ENCODE peak calls at places on chromosomes 13 and 19, in eight cellular contexts. One of them, this sample, is unnamed.
A peak's percentile ranks its signal among the peaks of the same experiment; 100 is the strongest.

GRCh38 chr19:17847538-17848366 is at the start of gene JAK3:
- DNase-seq in iPS-NIHi11: peak; percentile 91
- DNase-seq in endothelial cell: peak; percentile 89
- DNase-seq in cardiac fibroblast: peak; percentile 80
- DNase-seq in dermis blood vessel endothelial cell: peak; percentile 79
- DNase-seq in heart left ventricle: peak; percentile 64
- DNase-seq in Right ventricle myocardium superior: peak; percentile 74
- DNase-seq in activated CD4-positive, CD25-positive, alpha-beta regulatory T cell: peak; percentile 82
- DNase-seq in this sample: no peak

GRCh38 chr13:61414136-61414535 is 1.5 kb downstream of the PCDH20 start:
- DNase-seq in iPS-NIHi11: peak; percentile 10
- DNase-seq in endothelial cell: no peak
- DNase-seq in cardiac fibroblast: no peak
- DNase-seq in dermis blood vessel endothelial cell: no peak
- DNase-seq in heart left ventricle: no peak
- DNase-seq in Right ventricle myocardium superior: no peak
- DNase-seq in activated CD4-positive, CD25-positive, alpha-beta regulatory T cell: no peak
- DNase-seq in this sample: no peak

GRCh38 chr19:38684078-38684861 is 36.8 kb downstream of the ACTN4 start:
- DNase-seq in iPS-NIHi11: no peak
- DNase-seq in endothelial cell: no peak
- DNase-seq in cardiac fibroblast: peak; percentile 96
- DNase-seq in dermis blood vessel endothelial cell: peak; percentile 70
- DNase-seq in heart left ventricle: peak; percentile 79
- DNase-seq in Right ventricle myocardium superior: no peak
- DNase-seq in activated CD4-positive, CD25-positive, alpha-beta regulatory T cell: no peak
- DNase-seq in this sample: peak; percentile 68

GRCh38 chr13:93752506-93752905 is 525.9 kb downstream of the GPC6 start:
- DNase-seq in iPS-NIHi11: no peak
- DNase-seq in endothelial cell: no peak
- DNase-seq in cardiac fibroblast: no peak
- DNase-seq in dermis blood vessel endothelial cell: no peak
- DNase-seq in heart left ventricle: no peak
- DNase-seq in Right ventricle myocardium superior: no peak
- DNase-seq in activated CD4-positive, CD25-positive, alpha-beta regulatory T cell: no peak
- DNase-seq in this sample: no peak

GRCh38 chr19:44927746-44928145 is 13.3 kb downstream of the APOC1 start:
- DNase-seq in iPS-NIHi11: no peak
- DNase-seq in endothelial cell: no peak
- DNase-seq in cardiac fibroblast: peak; percentile 83
- DNase-seq in dermis blood vessel endothelial cell: no peak
- DNase-seq in heart left ventricle: no peak
- DNase-seq in Right ventricle myocardium superior: no peak
- DNase-seq in activated CD4-positive, CD25-positive, alpha-beta regulatory T cell: no peak
- DNase-seq in this sample: no peak

GRCh38 chr13:25958983-25959382 is 92.8 kb downstream of the SHISA2 start:
- DNase-seq in iPS-NIHi11: no peak
- DNase-seq in endothelial cell: no peak
- DNase-seq in cardiac fibroblast: no peak
- DNase-seq in dermis blood vessel endothelial cell: no peak
- DNase-seq in heart left ventricle: no peak
- DNase-seq in Right ventricle myocardium superior: no peak
- DNase-seq in activated CD4-positive, CD25-positive, alpha-beta regulatory T cell: no peak
- DNase-seq in this sample: no peak

GRCh38 chr13:78631077-78631476 is 27.7 kb upstream of the POU4F1 start:
- DNase-seq in iPS-NIHi11: no peak
- DNase-seq in endothelial cell: no peak
- DNase-seq in cardiac fibroblast: no peak
- DNase-seq in dermis blood vessel endothelial cell: no peak
- DNase-seq in heart left ventricle: no peak
- DNase-seq in Right ventricle myocardium superior: no peak
- DNase-seq in activated CD4-positive, CD25-positive, alpha-beta regulatory T cell: no peak
- DNase-seq in this sample: no peak

GRCh38 chr13:45367995-45368394 is 27.0 kb upstream of the TPT1 start:
- DNase-seq in iPS-NIHi11: no peak
- DNase-seq in endothelial cell: no peak
- DNase-seq in cardiac fibroblast: no peak
- DNase-seq in dermis blood vessel endothelial cell: no peak
- DNase-seq in heart left ventricle: no peak
- DNase-seq in Right ventricle myocardium superior: no peak
- DNase-seq in activated CD4-positive, CD25-positive, alpha-beta regulatory T cell: no peak
- DNase-seq in this sample: no peak

GRCh38 chr19:49338691-49339363 is 3.6 kb downstream of the CD37 start:
- DNase-seq in iPS-NIHi11: peak; percentile 94
- DNase-seq in endothelial cell: peak; percentile 83
- DNase-seq in cardiac fibroblast: peak; percentile 34
- DNase-seq in dermis blood vessel endothelial cell: peak; percentile 59
- DNase-seq in heart left ventricle: peak; percentile 69
- DNase-seq in Right ventricle myocardium superior: peak; percentile 83
- DNase-seq in activated CD4-positive, CD25-positive, alpha-beta regulatory T cell: no peak
- DNase-seq in this sample: peak; percentile 93

GRCh38 chr13:51550151-51550550 is 34.1 kb upstream of the WDFY2 start:
- DNase-seq in iPS-NIHi11: no peak
- DNase-seq in endothelial cell: no peak
- DNase-seq in cardiac fibroblast: no peak
- DNase-seq in dermis blood vessel endothelial cell: no peak
- DNase-seq in heart left ventricle: no peak
- DNase-seq in Right ventricle myocardium superior: no peak
- DNase-seq in activated CD4-positive, CD25-positive, alpha-beta regulatory T cell: no peak
- DNase-seq in this sample: no peak

GRCh38 chr13:111919826-111920225 is 147.1 kb upstream of the SOX1 start:
- DNase-seq in iPS-NIHi11: no peak
- DNase-seq in endothelial cell: no peak
- DNase-seq in cardiac fibroblast: no peak
- DNase-seq in dermis blood vessel endothelial cell: no peak
- DNase-seq in heart left ventricle: no peak
- DNase-seq in Right ventricle myocardium superior: no peak
- DNase-seq in activated CD4-positive, CD25-positive, alpha-beta regulatory T cell: no peak
- DNase-seq in this sample: no peak

GRCh38 chr19:49065905-49066512 is 1.4 kb upstream of the NTF4 start:
- DNase-seq in iPS-NIHi11: no peak
- DNase-seq in endothelial cell: no peak
- DNase-seq in cardiac fibroblast: no peak
- DNase-seq in dermis blood vessel endothelial cell: no peak
- DNase-seq in heart left ventricle: no peak
- DNase-seq in Right ventricle myocardium superior: no peak
- DNase-seq in activated CD4-positive, CD25-positive, alpha-beta regulatory T cell: no peak
- DNase-seq in this sample: no peak

GRCh38 chr19:17803264-17803896 is 8.4 kb downstream of the B3GNT3 start:
- DNase-seq in iPS-NIHi11: no peak
- DNase-seq in endothelial cell: no peak
- DNase-seq in cardiac fibroblast: no peak
- DNase-seq in dermis blood vessel endothelial cell: no peak
- DNase-seq in heart left ventricle: no peak
- DNase-seq in Right ventricle myocardium superior: no peak
- DNase-seq in activated CD4-positive, CD25-positive, alpha-beta regulatory T cell: peak; percentile 17
- DNase-seq in this sample: no peak

GRCh38 chr19:4361152-4362037 is 18.0 kb downstream of the MPND start:
- DNase-seq in iPS-NIHi11: peak; percentile 75
- DNase-seq in endothelial cell: no peak
- DNase-seq in cardiac fibroblast: no peak
- DNase-seq in dermis blood vessel endothelial cell: no peak
- DNase-seq in heart left ventricle: no peak
- DNase-seq in Right ventricle myocardium superior: no peak
- DNase-seq in activated CD4-positive, CD25-positive, alpha-beta regulatory T cell: no peak
- DNase-seq in this sample: no peak

GRCh38 chr13:97235549-97236206 is 13.5 kb downstream of the MBNL2 start:
- DNase-seq in iPS-NIHi11: no peak
- DNase-seq in endothelial cell: no peak
- DNase-seq in cardiac fibroblast: no peak
- DNase-seq in dermis blood vessel endothelial cell: peak; percentile 74
- DNase-seq in heart left ventricle: peak; percentile 62
- DNase-seq in Right ventricle myocardium superior: no peak
- DNase-seq in activated CD4-positive, CD25-positive, alpha-beta regulatory T cell: no peak
- DNase-seq in this sample: no peak

GRCh38 chr13:63542704-63543215 is 2127.1 kb upstream of the PCDH20 start:
- DNase-seq in iPS-NIHi11: no peak
- DNase-seq in endothelial cell: no peak
- DNase-seq in cardiac fibroblast: no peak
- DNase-seq in dermis blood vessel endothelial cell: no peak
- DNase-seq in heart left ventricle: no peak
- DNase-seq in Right ventricle myocardium superior: no peak
- DNase-seq in activated CD4-positive, CD25-positive, alpha-beta regulatory T cell: no peak
- DNase-seq in this sample: no peak

GRCh38 chr13:97539651-97540230 is 105.8 kb downstream of the RAP2A start:
- DNase-seq in iPS-NIHi11: no peak
- DNase-seq in endothelial cell: no peak
- DNase-seq in cardiac fibroblast: peak; percentile 41
- DNase-seq in dermis blood vessel endothelial cell: peak; percentile 5
- DNase-seq in heart left ventricle: no peak
- DNase-seq in Right ventricle myocardium superior: no peak
- DNase-seq in activated CD4-positive, CD25-positive, alpha-beta regulatory T cell: no peak
- DNase-seq in this sample: no peak

This sample was measured in lung.